ENCODE peak calls at places on chromosomes 1 and 21, in eight cellular contexts. Z, C, Y, B, F, S, E and P are unnamed samples.

GRCh38 chr1:29468501-29468900 is 232.2 kb downstream of the PTPRU start:
- DNase-seq in B (no peak), Z (no peak), E (no peak), Y (no peak), F (peak), C (no peak), S (no peak), P (no peak)

GRCh38 chr1:228041316-228041715 is 34.5 kb downstream of the WNT3A start:
- DNase-seq in Z (no peak), B (no peak), C (no peak), F (no peak), Y (no peak), S (no peak), E (no peak), P (no peak)

GRCh38 chr1:19646366-19646765 is 2.3 kb downstream of the NBL1 start:
- DNase-seq in Y (no peak), Z (no peak), F (no peak), E (peak), S (no peak), C (no peak), B (no peak), P (no peak)

GRCh38 chr1:20353836-20354235 is 63.2 kb downstream of the VWA5B1 start:
- DNase-seq in Y (no peak), C (no peak), F (peak), B (no peak), S (no peak), Z (no peak), E (no peak), P (no peak)

GRCh38 chr1:232486006-232486405 is 143.9 kb downstream of the SIPA1L2 start:
- DNase-seq in Y (peak), F (no peak), B (no peak), Z (no peak), C (no peak), E (no peak), S (no peak), P (no peak)

GRCh38 chr1:206544562-206545257 is 37.4 kb downstream of the RASSF5 start:
- DNase-seq in Y (peak), B (peak), E (peak), F (peak), S (no peak), C (peak), Z (peak), P (no peak)

GRCh38 chr21:35046880-35047229 is 2.2 kb downstream of the RUNX1 start:
- DNase-seq in Z (no peak), Y (no peak), F (no peak), B (no peak), S (no peak), C (no peak), E (no peak), P (no peak)

GRCh38 chr1:151711044-151711800 is 5.4 kb downstream of the CELF3 start:
- DNase-seq in F (no peak), Y (no peak), C (no peak), B (no peak), E (no peak), S (no peak), Z (no peak), P (no peak)

GRCh38 chr1:1176931-1177330 is 3.3 kb downstream of the TTLL10 start:
- DNase-seq in Y (no peak), B (no peak), F (no peak), S (no peak), Z (no peak), C (no peak), E (no peak), P (no peak)

GRCh38 chr1:204941415-204942338 is 71.0 kb downstream of the NFASC start:
- DNase-seq in F (peak), C (peak), S (no peak), Z (peak), Y (peak), E (peak), B (peak), P (no peak)

GRCh38 chr1:23810818-23811420 is 10.4 kb upstream of the GALE start:
- DNase-seq in E (peak), C (no peak), Y (peak), S (no peak), F (no peak), B (peak), Z (no peak), P (no peak)

GRCh38 chr1:119364640-119365039 is 3.9 kb upstream of the HAO2 start:
- DNase-seq in F (no peak), E (no peak), C (no peak), Z (no peak), Y (no peak), B (no peak), S (no peak), P (no peak)

GRCh38 chr1:234940841-234941240 is 187.8 kb downstream of the TOMM20 start:
- DNase-seq in F (no peak), B (no peak), Z (no peak), Y (no peak), S (no peak), C (no peak), E (no peak), P (no peak)

GRCh38 chr1:156675271-156675708 is 1.9 kb downstream of the NES start:
- DNase-seq in C (no peak), B (no peak), Y (no peak), F (no peak), S (no peak), Z (no peak), E (no peak), P (no peak)

GRCh38 chr1:151723726-151724370 is 2.5 kb downstream of the RIIAD1 start:
- DNase-seq in Y (no peak), Z (no peak), B (no peak), F (no peak), C (no peak), E (no peak), S (no peak), P (no peak)

GRCh38 chr1:12739613-12740012 is 6.4 kb upstream of the CFAP107 start:
- DNase-seq in F (no peak), B (no peak), E (no peak), Z (no peak), C (no peak), Y (no peak), S (no peak), P (no peak)

GRCh38 chr1:227299238-227299637 is 19.1 kb downstream of the CDC42BPA start:
- DNase-seq in B (no peak), C (no peak), Y (peak), E (no peak), S (no peak), F (no peak), Z (no peak), P (no peak)

GRCh38 chr1:1122981-1123480 is 7.1 kb upstream of the C1orf159 start:
- DNase-seq in Z (no peak), F (no peak), C (peak), B (no peak), Y (no peak), E (no peak), S (no peak), P (no peak)

GRCh38 chr1:68379085-68379478 is 70.7 kb downstream of the RPE65 start:
- DNase-seq in Z (no peak), F (no peak), S (no peak), B (no peak), C (no peak), Y (no peak), E (no peak), P (no peak)

GRCh38 chr1:99849413-99849743 is 783 bp upstream of the AGL start:
- DNase-seq in Y (no peak), Z (no peak), S (no peak), C (no peak), B (no peak), E (no peak), F (no peak), P (no peak)

GRCh38 chr1:19361231-19362147 is 49.4 kb downstream of the SLC66A1 start:
- DNase-seq in C (no peak), E (no peak), B (no peak), S (no peak), Y (peak), F (no peak), Z (no peak), P (no peak)

GRCh38 chr1:207214453-207214852 is 107.0 kb upstream of the CD55 start:
- DNase-seq in F (no peak), S (no peak), E (no peak), Z (no peak), Y (no peak), C (no peak), B (no peak), P (no peak)

GRCh38 chr1:215517441-215517891 is 49.6 kb upstream of the KCTD3 start:
- DNase-seq in F (no peak), S (no peak), C (no peak), E (no peak), B (no peak), Y (peak), Z (peak), P (no peak)

GRCh38 chr1:54118704-54119103 is 34.1 kb downstream of the CDCP2 start:
- DNase-seq in C (peak), E (no peak), F (no peak), B (no peak), Y (peak), S (no peak), Z (no peak), P (no peak)

GRCh38 chr1:30283199-30283962 is 440.0 kb downstream of the MATN1 start:
- DNase-seq in Y (no peak), S (no peak), C (no peak), Z (no peak), F (no peak), B (peak), E (no peak), P (no peak)

GRCh38 chr1:43389326-43390313 is at the start of the genes MED8 and SZT2:
- DNase-seq in B (peak), Z (peak), E (peak), S (peak), C (peak), Y (peak), F (peak), P (peak)
- TF ChIP-seq POLR2A in B (peak), Z (peak), E (peak), S (peak), C (peak), Y (peak), F (peak), P (peak)

GRCh38 chr1:111489604-111490003 is 13.8 kb downstream of the ADORA3 start:
- DNase-seq in Z (no peak), Y (no peak), C (no peak), F (no peak), E (no peak), S (no peak), B (no peak), P (no peak)
- TF ChIP-seq POLR2A in Z (peak), Y (no peak), C (no peak), F (no peak), E (no peak), S (no peak), B (no peak), P (no peak)

GRCh38 chr1:161021168-161021958 is 411 bp upstream of the F11R start:
- DNase-seq in Y (peak), C (peak), E (peak), F (peak), B (peak), Z (peak), S (peak), P (peak)
- TF ChIP-seq POLR2A in Y (no peak), C (peak), E (peak), F (peak), B (no peak), Z (peak), S (peak), P (peak)

GRCh38 chr1:33032126-33032869 is 4.4 kb downstream of the AK2 start:
- DNase-seq in S (no peak), F (no peak), C (no peak), Z (no peak), E (no peak), B (no peak), Y (peak), P (no peak)

GRCh38 chr1:33036051-33036525 is 595 bp downstream of the AK2 start:
- DNase-seq in Y (peak), F (no peak), S (no peak), E (no peak), Z (no peak), C (peak), B (no peak), P (no peak)

GRCh38 chr1:33039840-33040239 is 3.2 kb upstream of the AK2 start:
- DNase-seq in S (no peak), Y (no peak), F (no peak), Z (no peak), C (no peak), E (no peak), B (no peak), P (no peak)

GRCh38 chr1:33041026-33041425 is 4.3 kb upstream of the AK2 start:
- DNase-seq in F (no peak), S (no peak), B (no peak), C (no peak), Z (no peak), Y (no peak), E (no peak), P (no peak)

GRCh38 chr1:33036526-33037503 is at the start of gene AK2:
- DNase-seq in Y (peak), E (peak), B (peak), F (peak), S (peak), C (peak), Z (peak), P (peak)
- TF ChIP-seq POLR2A in Y (peak), E (peak), B (no peak), F (peak), S (no peak), C (peak), Z (peak), P (no peak)

DNA sequence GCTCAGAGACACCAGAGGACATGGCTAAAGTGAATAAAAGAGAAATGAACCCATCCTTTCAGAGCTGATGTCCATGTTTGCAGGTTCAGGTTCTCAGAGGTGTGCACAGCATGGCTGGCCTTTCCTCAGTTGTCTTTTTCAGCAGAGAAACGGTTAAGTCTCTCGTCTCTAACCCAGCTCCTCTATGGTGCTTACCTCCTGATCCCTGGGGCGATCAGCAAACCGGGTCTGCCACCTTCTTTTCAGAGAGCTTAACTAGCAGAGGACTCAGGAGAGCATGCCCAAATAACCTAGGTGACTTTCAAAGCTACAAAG is 171 bp downstream of the AIM2 start:
- DNase-seq in C (no peak), F (no peak), E (no peak), B (no peak), Y (no peak), Z (no peak), S (no peak), P (no peak)
- TF ChIP-seq POLR2A in C (no peak), F (no peak), E (no peak), B (no peak), Y (no peak), Z (no peak), S (no peak), P (no peak)

DNA sequence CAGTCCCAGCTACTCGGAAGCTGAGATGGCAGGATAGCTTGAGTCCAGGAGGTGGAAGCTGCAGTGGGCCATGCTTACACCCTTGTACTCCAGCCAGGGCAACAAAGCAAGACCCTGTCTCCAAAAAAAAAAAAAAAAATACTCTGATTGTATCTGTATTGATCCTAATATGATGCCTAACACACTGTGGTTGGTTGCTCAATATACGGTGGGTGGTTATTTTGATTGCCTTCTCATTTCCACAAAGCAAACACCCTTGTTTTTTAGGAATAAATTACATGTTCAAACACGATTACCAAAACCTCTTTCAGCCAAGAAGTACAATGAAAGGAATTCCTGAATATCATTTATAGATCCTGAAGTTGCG is 3.4 kb downstream of the EGLN1 start:
- DNase-seq in F (no peak), E (no peak), Y (no peak), Z (no peak), B (no peak), C (no peak), S (no peak), P (no peak)
- TF ChIP-seq POLR2A in F (no peak), E (no peak), Y (no peak), Z (no peak), B (no peak), C (no peak), S (no peak), P (no peak)